ENCODE peak calls at places on chromosomes 2 and 18, in five cellular contexts. L is DMS 273 treated with DMSO at 0.1 percent for 48 hours, J is SJCRH30, V is kidney epithelial cell, Z is KG1. C is an unnamed sample.
A peak's percentile ranks its signal among the peaks of the same experiment; 100 is the strongest.

GRCh38 chr18:36114738-36115137 is 14.4 kb downstream of the SLC39A6 start:
- DNase-seq in L (no peak), J (no peak), V (no peak), Z (no peak), C (no peak)

GRCh38 chr2:35410431-35411061 is 945.0 kb upstream of the CRIM1 start:
- DNase-seq in L (no peak), J (peak; percentile 49), V (peak; percentile 7), Z (peak; percentile 2), C (peak; percentile 62)

GRCh38 chr2:170090229-170090628 is 87.7 kb upstream of the MYO3B start:
- DNase-seq in L (no peak), J (no peak), V (no peak), Z (no peak), C (no peak)

GRCh38 chr2:60514886-60515407 is 38.5 kb downstream of the BCL11A start:
- DNase-seq in L (no peak), J (no peak), V (no peak), Z (no peak), C (no peak)

GRCh38 chr2:72012886-72013574 is 134.6 kb downstream of the CYP26B1 start:
- DNase-seq in L (peak; percentile 49), J (peak; percentile 1), V (no peak), Z (no peak), C (no peak)

GRCh38 chr18:36284671-36285295 is 12.7 kb upstream of the FHOD3 start:
- DNase-seq in L (peak; percentile 36), J (peak; percentile 10), V (no peak), Z (peak; percentile 33), C (peak; percentile 75)

GRCh38 chr2:4020153-4020552 is 316.8 kb downstream of the DCDC2C start:
- DNase-seq in L (no peak), J (no peak), V (no peak), Z (no peak), C (no peak)

GRCh38 chr18:30254331-30254730 is 788.2 kb downstream of the DSC3 start:
- DNase-seq in L (no peak), J (no peak), V (no peak), Z (no peak), C (no peak)

GRCh38 chr2:108855194-108855593 is 68.6 kb downstream of the CCDC138 start:
- DNase-seq in L (no peak), J (no peak), V (no peak), Z (no peak), C (peak; percentile 42)

GRCh38 chr2:201259216-201259615 is 1.1 kb upstream of the CASP8 start:
- DNase-seq in L (no peak), J (no peak), V (no peak), Z (no peak), C (no peak)

GRCh38 chr2:236444187-236444586 is 125.4 kb upstream of the ACKR3 start:
- DNase-seq in L (no peak), J (no peak), V (no peak), Z (no peak), C (no peak)

GRCh38 chr2:237895544-237896506 is 36.4 kb downstream of the RAMP1 start:
- DNase-seq in L (peak; percentile 19), J (peak; percentile 40), V (no peak), Z (no peak), C (peak; percentile 91)

GRCh38 chr2:70123051-70123828 is 36.0 kb downstream of the PCBP1 start:
- DNase-seq in L (peak; percentile 22), J (peak; percentile 92), V (no peak), Z (no peak), C (no peak)

GRCh38 chr2:10267036-10267435 is 35.7 kb upstream of the HPCAL1 start:
- DNase-seq in L (no peak), J (no peak), V (no peak), Z (no peak), C (no peak)

GRCh38 chr2:148979919-148980277 is 58.6 kb upstream of the LYPD6B start:
- DNase-seq in L (no peak), J (no peak), V (no peak), Z (no peak), C (no peak)

GRCh38 chr2:222433381-222434173 is 9.2 kb downstream of the SGPP2 start:
- DNase-seq in L (no peak), J (no peak), V (peak; percentile 63), Z (no peak), C (peak; percentile 56)

GRCh38 chr2:101972621-101973434 is 18.9 kb upstream of the IL1R2 start:
- DNase-seq in L (no peak), J (no peak), V (no peak), Z (no peak), C (peak; percentile 90)

GRCh38 chr2:17520761-17521160 is 2.5 kb upstream of the RAD51AP2 start:
- DNase-seq in L (no peak), J (no peak), V (no peak), Z (no peak), C (no peak)

GRCh38 chr2:2199841-2200240 is 131.2 kb downstream of the MYT1L start:
- DNase-seq in L (no peak), J (no peak), V (no peak), Z (no peak), C (no peak)

GRCh38 chr2:10338242-10339188 is 35.8 kb downstream of the HPCAL1 start:
- DNase-seq in L (no peak), J (no peak), V (no peak), Z (no peak), C (no peak)

GRCh38 chr2:46430992-46431391 is 48.4 kb upstream of the TMEM247 start:
- DNase-seq in L (no peak), J (no peak), V (no peak), Z (no peak), C (no peak)

GRCh38 chr2:187233811-187234210 is 214.2 kb downstream of the CALCRL start:
- DNase-seq in L (no peak), J (no peak), V (no peak), Z (no peak), C (peak; percentile 28)

GRCh38 chr2:44730583-44730982 is 210.9 kb upstream of the SIX3 start:
- DNase-seq in L (no peak), J (no peak), V (no peak), Z (no peak), C (no peak)

GRCh38 chr2:113966832-113967231 is 76.9 kb downstream of the ACTR3 start:
- DNase-seq in L (no peak), J (no peak), V (no peak), Z (no peak), C (no peak)

GRCh38 chr2:201127570-201127969 is 11.6 kb downstream of the CFLAR start:
- DNase-seq in L (peak; percentile 81), J (no peak), V (no peak), Z (no peak), C (peak; percentile 78)

GRCh38 chr2:222854773-222855700 is 5.8 kb upstream of the ACSL3 start:
- DNase-seq in L (peak; percentile 74), J (no peak), V (no peak), Z (no peak), C (no peak)

GRCh38 chr2:218622606-218623238 is 15.0 kb downstream of the PLCD4 start:
- DNase-seq in L (no peak), J (no peak), V (no peak), Z (no peak), C (peak; percentile 27)

GRCh38 chr2:206611191-206611590 is 31.1 kb upstream of the FAM237A start:
- DNase-seq in L (no peak), J (no peak), V (no peak), Z (no peak), C (peak; percentile 36)

GRCh38 chr2:42385225-42385624 is 24.2 kb upstream of the COX7A2L start:
- DNase-seq in L (no peak), J (no peak), V (no peak), Z (no peak), C (peak; percentile 20)

GRCh38 chr2:157304811-157305712 is 20.6 kb downstream of the ERMN start:
- DNase-seq in L (no peak), J (no peak), V (no peak), Z (no peak), C (no peak)

GRCh38 chr2:130882111-130882510 is 45.4 kb downstream of the ARHGEF4 start:
- DNase-seq in L (no peak), J (no peak), V (no peak), Z (no peak), C (peak; percentile 71)

GRCh38 chr2:160282063-160282580 is 82.0 kb upstream of the ITGB6 start:
- DNase-seq in L (no peak), J (no peak), V (no peak), Z (no peak), C (no peak)

GRCh38 chr2:238157506-238158017 is 1.2 kb upstream of the ERFE start:
- DNase-seq in L (no peak), J (no peak), V (no peak), Z (no peak), C (no peak)

GRCh38 chr18:4549164-4549920 is 94.2 kb upstream of the DLGAP1 start:
- DNase-seq in L (no peak), J (no peak), V (no peak), Z (no peak), C (no peak)

GRCh38 chr2:10215393-10215935 is 87.2 kb upstream of the HPCAL1 start:
- DNase-seq in L (no peak), J (no peak), V (no peak), Z (no peak), C (no peak)

GRCh38 chr2:124668161-124668560 is 643.1 kb downstream of the CNTNAP5 start:
- DNase-seq in L (no peak), J (peak; percentile 10), V (no peak), Z (no peak), C (no peak)

GRCh38 chr18:3400567-3401296 is 49.2 kb upstream of the TGIF1 start:
- DNase-seq in L (no peak), J (no peak), V (no peak), Z (no peak), C (no peak)

GRCh38 chr2:219157396-219157795 is 3.2 kb downstream of the NHEJ1 start:
- DNase-seq in L (no peak), J (no peak), V (no peak), Z (no peak), C (no peak)

GRCh38 chr2:27225526-27225925 is 8.4 kb downstream of the CAD start:
- DNase-seq in L (no peak), J (no peak), V (no peak), Z (no peak), C (no peak)

C was measured in MCF 10A.